ENCODE peak calls at places on chromosomes 5 and 9, in ten cellular contexts. P is stimulated activated CD8-positive, alpha-beta memory T cell treated with anti-CD3 and anti-CD28 coated beads, Interleukin-2, amount 100 ng/mL, for 1 hour; R is psoas muscle; B is BJ; M is fibroblast of the aortic adventitia; Z is glutamatergic neuron; H is WTC11; F is HTR-8/SVneo; N is ovary; V is NCI-H2029. S is an unnamed sample.
A peak's percentile ranks its signal among the peaks of the same experiment; 100 is the strongest.

GRCh38 chr9:8842402-8843193 is 1043.0 kb upstream of the DMAC1 start:
- DNase-seq in H (no peak), P (no peak), M (no peak), B (no peak), Z (no peak), N (no peak), F (no peak), V (no peak), R (no peak), S (no peak)

GRCh38 chr5:112142769-112143270 is 276.3 kb downstream of the EPB41L4A start:
- DNase-seq in F (no peak), B (no peak), R (no peak), M (peak; percentile 71), Z (no peak), V (peak; percentile 86), P (no peak), N (no peak), H (no peak), S (peak; percentile 41)

GRCh38 chr9:12648921-12649320 is 44.3 kb upstream of the TYRP1 start:
- DNase-seq in H (no peak), N (no peak), P (no peak), Z (no peak), R (no peak), V (no peak), F (no peak), M (no peak), B (no peak), S (no peak)

GRCh38 chr5:153365547-153365946 is 124.9 kb upstream of the GRIA1 start:
- DNase-seq in B (no peak), H (no peak), R (no peak), F (no peak), N (no peak), Z (no peak), M (no peak), V (no peak), P (no peak), S (no peak)

GRCh38 chr5:54867310-54867944 is 118.0 kb downstream of the ESM1 start:
- DNase-seq in Z (no peak), B (no peak), F (peak; percentile 60), R (no peak), N (no peak), V (peak; percentile 61), M (peak; percentile 85), P (no peak), H (no peak), S (peak; percentile 61)

GRCh38 chr5:72063219-72063819 is 44.0 kb upstream of the MAP1B start:
- DNase-seq in Z (no peak), H (peak; percentile 67), N (no peak), B (no peak), M (peak; percentile 41), F (peak; percentile 20), V (no peak), R (no peak), P (no peak), S (peak; percentile 35)

GRCh38 chr9:21968331-21969010 is 25.7 kb downstream of the CDKN2A start:
- DNase-seq in P (no peak), H (peak; percentile 32), R (peak; percentile 50), M (no peak), N (no peak), B (no peak), Z (peak; percentile 60), V (no peak), F (no peak), S (no peak)

GRCh38 chr5:150485770-150486401 is 22.0 kb upstream of the NDST1 start:
- DNase-seq in V (peak; percentile 9), M (peak; percentile 43), F (peak; percentile 70), B (no peak), R (peak; percentile 86), Z (peak; percentile 83), N (peak; percentile 80), H (peak; percentile 67), P (no peak), S (peak; percentile 31)

GRCh38 chr5:129112295-129112694 is 17.7 kb downstream of the ISOC1 start:
- DNase-seq in P (no peak), M (peak; percentile 2), Z (no peak), F (no peak), B (no peak), H (no peak), V (no peak), R (no peak), N (no peak), S (no peak)